ENCODE peak calls at places on chromosomes 11 and 22, in five cellular contexts. P, E, T, G and H are unnamed samples.

GRCh38 chr22:38862375-38863329 is 9.4 kb downstream of the CBX6 start:
- DNase-seq in E (peak), G (no peak), P (no peak), T (peak), H (no peak)

GRCh38 chr11:72920001-72920400 is 105.8 kb downstream of the ATG16L2 start:
- DNase-seq in E (no peak), P (no peak), T (no peak), G (no peak), H (no peak)

GRCh38 chr22:50670914-50671538 is 1.6 kb upstream of the SHANK3 start:
- DNase-seq in P (no peak), G (no peak), E (no peak), T (no peak), H (no peak)

GRCh38 chr11:85595285-85595884 is 31.8 kb downstream of the DLG2 start:
- DNase-seq in P (no peak), T (no peak), E (no peak), G (peak), H (peak)

GRCh38 chr11:2166091-2166851 is 5.3 kb upstream of the INS start:
- DNase-seq in T (no peak), E (no peak), P (no peak), G (no peak), H (no peak)

GRCh38 chr22:45688606-45689080 is 17.0 kb downstream of the ATXN10 start:
- DNase-seq in P (no peak), E (no peak), G (peak), T (no peak), H (peak)

GRCh38 chr11:107259826-107260225 is 197.8 kb downstream of the CWF19L2 start:
- DNase-seq in E (no peak), G (no peak), P (no peak), T (no peak), H (no peak)

GRCh38 chr11:84899740-84900139 is 727.4 kb downstream of the DLG2 start:
- DNase-seq in E (no peak), P (no peak), T (no peak), G (peak), H (no peak)

GRCh38 chr11:71221201-71221600 is 31.2 kb downstream of the SHANK2 start:
- DNase-seq in T (no peak), P (no peak), E (no peak), G (no peak), H (no peak)

GRCh38 chr11:19472679-19473078 is 231.9 kb upstream of the E2F8 start:
- DNase-seq in E (no peak), G (no peak), T (no peak), P (no peak), H (no peak)

GRCh38 chr22:30087611-30088010 is 7.3 kb downstream of the HORMAD2 start:
- DNase-seq in E (no peak), G (no peak), T (no peak), P (no peak), H (no peak)

GRCh38 chr11:122843281-122844150 is 5.2 kb downstream of the CRTAM start:
- DNase-seq in G (no peak), E (no peak), P (no peak), T (no peak), H (no peak)

GRCh38 chr22:28139993-28140392 is 220.9 kb upstream of the PITPNB start:
- DNase-seq in P (no peak), E (no peak), G (peak), T (no peak), H (peak)

GRCh38 chr22:27430799-27431480 is 370.6 kb downstream of the MN1 start:
- DNase-seq in T (no peak), G (no peak), P (no peak), E (no peak), H (no peak)

GRCh38 chr11:1926156-1927031 is 6.9 kb downstream of the TNNT3 start:
- DNase-seq in E (peak), G (no peak), T (peak), P (no peak), H (no peak)

GRCh38 chr11:77080643-77081210 is 14.0 kb downstream of the CAPN5 start:
- DNase-seq in T (no peak), G (peak), P (no peak), E (peak), H (no peak)

GRCh38 chr11:117833401-117833891 is 8.9 kb upstream of the FXYD2 start:
- DNase-seq in E (peak), G (no peak), T (peak), P (no peak), H (no peak)

GRCh38 chr22:28896611-28897010 is 13.2 kb downstream of the ZNRF3 start:
- DNase-seq in T (no peak), G (no peak), E (no peak), P (no peak), H (no peak)

GRCh38 chr11:77198440-77198849 is 70.4 kb downstream of the MYO7A start:
- DNase-seq in T (peak), P (no peak), E (peak), G (no peak), H (no peak)

GRCh38 chr11:80955588-80955987 is 1514.8 kb upstream of the TENM4 start:
- DNase-seq in E (no peak), T (no peak), P (no peak), G (no peak), H (no peak)

GRCh38 chr11:33377100-33377851 is 120.1 kb downstream of the HIPK3 start:
- DNase-seq in E (no peak), G (peak), P (no peak), T (no peak), H (no peak)
- H3K4me3 ChIP-seq in E (no peak), G (peak), P (peak), T (no peak), H (peak)

DNA sequence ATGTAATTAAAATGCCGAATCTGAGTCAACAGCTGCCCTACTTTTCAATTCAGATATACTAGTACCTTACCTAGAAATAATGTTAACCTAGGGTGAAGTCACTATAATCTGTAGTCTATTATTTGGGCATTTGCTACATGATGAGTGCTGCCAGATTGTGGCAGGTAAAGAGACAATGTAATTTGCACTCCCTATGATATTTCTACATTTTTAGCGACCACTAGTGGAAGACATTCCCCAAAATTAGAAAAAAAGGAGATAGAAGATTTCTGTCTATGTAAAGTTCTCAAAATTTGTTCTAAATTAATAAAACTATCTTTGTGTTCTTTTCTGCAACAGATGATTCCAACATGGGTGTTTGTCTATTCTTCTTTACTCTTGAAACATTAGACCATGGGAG is 14.1 kb downstream of the MS4A1 start:
- DNase-seq in E (no peak), G (no peak), P (no peak), T (no peak), H (no peak)
- TF ChIP-seq CTCF in E (no peak), G (no peak), P (no peak), T (no peak), H (no peak)

GRCh38 chr11:15835705-15836411 is 520.5 kb downstream of the SOX6 start:
- DNase-seq in G (no peak), E (no peak), T (peak), P (no peak), H (no peak)
- H3K4me3 ChIP-seq in G (no peak), E (no peak), T (no peak), P (no peak), H (no peak)

DNA sequence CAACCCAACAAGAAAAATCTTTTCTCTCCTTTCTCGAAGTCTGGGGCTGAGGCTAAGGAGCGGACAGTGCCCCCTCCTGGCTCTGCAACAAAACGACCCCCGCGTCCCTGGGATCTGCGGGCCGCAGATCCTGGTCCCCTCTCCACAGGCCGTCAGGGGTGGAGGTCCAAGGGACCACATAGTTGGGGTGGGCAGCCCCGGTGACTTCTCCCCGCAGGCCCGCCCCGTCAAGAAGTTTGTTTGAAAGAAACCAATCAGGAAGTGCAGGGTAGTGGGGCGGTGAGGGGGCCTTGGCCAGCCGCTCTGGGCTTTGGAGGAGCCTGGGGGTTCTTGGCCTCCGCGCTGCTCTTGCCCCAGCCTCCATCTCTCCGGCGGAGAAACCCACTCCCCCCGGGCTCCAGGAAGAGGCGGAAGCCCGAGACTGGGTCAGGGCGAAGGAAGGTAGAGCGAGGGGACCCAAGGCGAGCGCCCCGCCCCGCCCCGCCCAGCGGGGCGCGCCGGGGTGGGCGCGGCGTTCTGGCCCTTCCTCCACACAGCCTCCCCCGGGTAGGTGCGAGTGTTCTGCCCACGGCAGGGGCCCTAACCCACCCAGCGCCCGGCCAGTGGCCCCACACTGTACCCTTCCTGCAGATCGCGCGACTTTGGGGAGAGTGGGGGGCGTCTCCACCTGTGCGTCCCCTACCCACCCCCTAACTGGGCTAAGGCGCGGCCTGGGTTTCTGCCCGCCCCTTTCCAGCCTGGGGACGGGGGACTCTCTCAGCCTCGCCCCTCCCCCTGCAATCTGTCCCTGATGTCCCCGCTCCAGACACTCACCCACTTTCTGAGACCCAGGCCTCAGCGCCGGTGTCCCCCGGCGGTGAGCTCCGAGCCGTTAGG is 1.3 kb downstream of the TP53I11 start:
- DNase-seq in E (peak), G (no peak), T (no peak), P (no peak), H (no peak)
- TF ChIP-seq CTCF in E (peak), G (peak), T (peak), P (peak), H (peak)

GRCh38 chr22:36165161-36165560 is 4.6 kb upstream of the APOL3 start:
- DNase-seq in P (no peak), G (no peak), E (no peak), T (no peak), H (no peak)
- H3K4me3 ChIP-seq in P (no peak), G (no peak), E (no peak), T (no peak), H (no peak)